ENCODE peak calls at places on chromosome 12, in six cellular contexts. I, Z, D, R, Y and O are unnamed samples.

GRCh38 chr12:131120831-131121271 is 167.1 kb downstream of the ADGRD1 start:
- DNase-seq in Y (no peak), D (peak), I (no peak), R (no peak), Z (peak), O (peak)

GRCh38 chr12:119949145-119949544 is 39.9 kb upstream of the BICDL1 start:
- DNase-seq in D (no peak), Z (no peak), Y (no peak), R (no peak), I (no peak), O (no peak)

GRCh38 chr12:11746024-11746771 is 96.7 kb downstream of the ETV6 start:
- DNase-seq in Y (no peak), Z (no peak), R (no peak), D (no peak), I (no peak), O (no peak)

GRCh38 chr12:47990351-47991105 is 13.7 kb downstream of the COL2A1 start:
- DNase-seq in D (peak), Z (no peak), Y (peak), R (no peak), I (no peak), O (peak)

GRCh38 chr12:76144253-76144564 is 59.7 kb upstream of the NAP1L1 start:
- DNase-seq in D (no peak), R (no peak), Y (no peak), I (no peak), Z (no peak), O (no peak)

GRCh38 chr12:103546959-103547358 is 40.1 kb upstream of the STAB2 start:
- DNase-seq in I (no peak), Y (no peak), D (no peak), R (no peak), Z (no peak), O (no peak)

GRCh38 chr12:75877588-75878381 is 153.8 kb downstream of the PHLDA1 start:
- DNase-seq in R (no peak), D (no peak), Y (no peak), Z (no peak), I (no peak), O (no peak)

GRCh38 chr12:111068281-111068680 is 147.9 kb upstream of the MYL2 start:
- DNase-seq in Y (peak), Z (no peak), D (no peak), R (no peak), I (no peak), O (peak)

GRCh38 chr12:27243006-27243405 is 1.1 kb upstream of the STK38L start:
- DNase-seq in D (no peak), Z (no peak), R (no peak), Y (no peak), I (no peak), O (no peak)

GRCh38 chr12:131825146-131825892 is 2.9 kb upstream of the MMP17 start:
- DNase-seq in Y (no peak), Z (no peak), I (no peak), R (peak), D (no peak), O (no peak)

GRCh38 chr12:75908961-75909699 is 122.4 kb downstream of the PHLDA1 start:
- DNase-seq in I (peak), Y (no peak), D (no peak), R (no peak), Z (no peak), O (peak)